ENCODE peak calls at places on chromosomes 13 and 19, in four cellular contexts. J is iris pigment epithelial cell, V is GM10248, O is HEK293T. F is an unnamed sample.

GRCh38 chr19:19943848-19944582 is 43.3 kb downstream of the ZNF93 start:
- DNase-seq in J (no peak), V (no peak), O (no peak), F (no peak)

GRCh38 chr13:110263906-110264305 is 43.1 kb downstream of the COL4A1 start:
- DNase-seq in J (no peak), V (no peak), O (no peak), F (no peak)

GRCh38 chr13:80215368-80215767 is 125.6 kb downstream of the SPRY2 start:
- DNase-seq in J (peak), V (no peak), O (no peak), F (no peak)

GRCh38 chr13:33355470-33355869 is 69.9 kb upstream of the STARD13 start:
- DNase-seq in J (peak), V (no peak), O (no peak), F (no peak)

GRCh38 chr19:7874080-7874856 is at the start of gene PRR36:
- DNase-seq in J (no peak), V (no peak), O (peak), F (peak)

GRCh38 chr13:29676941-29677452 is 81.5 kb upstream of the SLC7A1 start:
- DNase-seq in J (no peak), V (no peak), O (no peak), F (no peak)

GRCh38 chr13:111883571-111884343 is 183.2 kb upstream of the SOX1 start:
- DNase-seq in J (no peak), V (no peak), O (no peak), F (no peak)

GRCh38 chr13:27280009-27280646 is 9.5 kb downstream of the RASL11A start:
- DNase-seq in J (no peak), V (no peak), O (no peak), F (no peak)

GRCh38 chr19:51695702-51696315 is 2.7 kb downstream of the SPACA6 start:
- DNase-seq in J (no peak), V (peak), O (no peak), F (no peak)

GRCh38 chr19:13181747-13182388 is 31.7 kb downstream of the IER2 start:
- DNase-seq in J (peak), V (peak), O (peak), F (peak)

GRCh38 chr19:49807174-49807830 is 5.8 kb downstream of the FUZ start:
- DNase-seq in J (no peak), V (no peak), O (no peak), F (no peak)

GRCh38 chr13:70173236-70173959 is 65.1 kb upstream of the KLHL1 start:
- DNase-seq in J (peak), V (no peak), O (no peak), F (no peak)

GRCh38 chr13:84670245-84670644 is 788.0 kb upstream of the SLITRK1 start:
- DNase-seq in J (no peak), V (no peak), O (no peak), F (no peak)

GRCh38 chr13:103140001-103140671 is 73.9 kb upstream of the SLC10A2 start:
- DNase-seq in J (peak), V (peak), O (peak), F (no peak)

GRCh38 chr13:78376033-78376432 is 227.3 kb downstream of the POU4F1 start:
- DNase-seq in J (no peak), V (no peak), O (no peak), F (no peak)

GRCh38 chr13:26048745-26049144 is 3.1 kb downstream of the SHISA2 start:
- DNase-seq in J (no peak), V (no peak), O (no peak), F (no peak)

GRCh38 chr13:101779147-101779546 is 326.7 kb downstream of the ITGBL1 start:
- DNase-seq in J (no peak), V (no peak), O (no peak), F (no peak)

GRCh38 chr19:2540646-2541454 is 64.9 kb downstream of the GADD45B start:
- DNase-seq in J (peak), V (no peak), O (no peak), F (peak)

GRCh38 chr19:35024095-35024494 is 6.2 kb upstream of the SCN1B start:
- DNase-seq in J (no peak), V (no peak), O (no peak), F (no peak)

GRCh38 chr13:34816118-34816517 is 126.0 kb upstream of the NBEA start:
- DNase-seq in J (no peak), V (no peak), O (no peak), F (no peak)

GRCh38 chr19:13396256-13397080 is 109.8 kb downstream of the CACNA1A start:
- DNase-seq in J (peak), V (no peak), O (peak), F (peak)

GRCh38 chr19:50507376-50507775 is 3.6 kb downstream of the JOSD2 start:
- DNase-seq in J (no peak), V (no peak), O (no peak), F (no peak)

GRCh38 chr13:51000576-51001260 is 91.1 kb downstream of the RNASEH2B start:
- DNase-seq in J (peak), V (no peak), O (no peak), F (peak)

GRCh38 chr19:47430041-47430802 is 10.9 kb upstream of the MEIS3 start:
- DNase-seq in J (peak), V (no peak), O (no peak), F (no peak)

GRCh38 chr19:2014731-2015610 is 543 bp downstream of the BTBD2 start:
- DNase-seq in J (no peak), V (peak), O (no peak), F (no peak)

GRCh38 chr13:87676254-87677042 is 5.3 kb downstream of the SLITRK5 start:
- DNase-seq in J (no peak), V (peak), O (no peak), F (no peak)

GRCh38 chr13:67803118-67803517 is 573.0 kb upstream of the PCDH9 start:
- DNase-seq in J (no peak), V (no peak), O (no peak), F (no peak)

GRCh38 chr13:113359556-113359955 is 4.4 kb downstream of the GRTP1 start:
- DNase-seq in J (no peak), V (no peak), O (no peak), F (no peak)

F was measured in left cardiac atrium.